ENCODE peak calls at places on chromosomes 13 and 19, in four cellular contexts. K is A549, F is IMR-90, B is HCT116. W is an unnamed sample.

GRCh38 chr13:106530209-106530906 is 5.1 kb downstream of the EFNB2 start:
- DNase-seq in F (no peak), B (no peak), K (no peak), W (no peak)

GRCh38 chr19:3151563-3152430 is 16.0 kb downstream of the GNA15 start:
- DNase-seq in K (no peak), B (no peak), F (no peak), W (no peak)

GRCh38 chr13:66375756-66376155 is 854.4 kb downstream of the PCDH9 start:
- DNase-seq in K (no peak), F (peak), B (no peak), W (no peak)

GRCh38 chr19:7132054-7132453 is 62.6 kb downstream of the ZNF557 start:
- DNase-seq in B (no peak), F (no peak), K (no peak), W (no peak)

GRCh38 chr19:18304496-18305312 is 18.2 kb downstream of the LSM4 start:
- DNase-seq in F (peak), B (no peak), K (no peak), W (peak)

GRCh38 chr19:21147540-21147939 is 5.7 kb downstream of the ZNF431 start:
- DNase-seq in K (no peak), B (no peak), F (no peak), W (no peak)

GRCh38 chr19:277581-278165 is 13.5 kb downstream of the PLPP2 start:
- DNase-seq in K (no peak), B (no peak), F (peak), W (no peak)

GRCh38 chr13:36054041-36054440 is 77.1 kb downstream of the DCLK1 start:
- DNase-seq in B (no peak), F (no peak), K (no peak), W (no peak)

GRCh38 chr19:13100031-13100588 is 2.5 kb downstream of the LYL1 start:
- DNase-seq in F (no peak), B (no peak), K (no peak), W (peak)

GRCh38 chr19:12772323-12772722 is 3.0 kb downstream of the HOOK2 start:
- DNase-seq in K (no peak), B (no peak), F (no peak), W (no peak)

GRCh38 chr19:50358483-50359431 is 6.7 kb downstream of the NAPSA start:
- DNase-seq in K (no peak), F (peak), B (no peak), W (no peak)

GRCh38 chr13:83219832-83220231 is 662.4 kb downstream of the SLITRK1 start:
- DNase-seq in B (no peak), K (no peak), F (no peak), W (no peak)

GRCh38 chr19:33756177-33756576 is 40.5 kb upstream of the KCTD15 start:
- DNase-seq in K (no peak), F (no peak), B (no peak), W (no peak)

GRCh38 chr19:38233740-38234251 is 9.8 kb upstream of the DPF1 start:
- DNase-seq in F (peak), B (peak), K (peak), W (peak)

GRCh38 chr19:4054471-4055208 is 12.1 kb downstream of the ZBTB7A start:
- DNase-seq in B (no peak), K (no peak), F (no peak), W (no peak)

GRCh38 chr13:44093607-44094583 is 214.2 kb downstream of the LACC1 start:
- DNase-seq in B (no peak), F (no peak), K (no peak), W (no peak)

GRCh38 chr19:46732966-46733692 is 12.7 kb upstream of the FKRP start:
- DNase-seq in K (peak), B (no peak), F (peak), W (no peak)

GRCh38 chr13:51524846-51525566 is 59.3 kb upstream of the WDFY2 start:
- DNase-seq in B (no peak), K (no peak), F (peak), W (no peak)

GRCh38 chr13:67408823-67409222 is 178.7 kb upstream of the PCDH9 start:
- DNase-seq in B (no peak), K (no peak), F (no peak), W (no peak)

GRCh38 chr19:50204811-50205675 is 1.6 kb downstream of the MYH14 start:
- DNase-seq in K (no peak), F (no peak), B (peak), W (no peak)

GRCh38 chr13:27353166-27353583 is 71.2 kb upstream of the GTF3A start:
- DNase-seq in F (peak), K (no peak), B (no peak), W (peak)

GRCh38 chr13:42279080-42279479 is 7.1 kb downstream of the AKAP11 start:
- DNase-seq in F (no peak), K (no peak), B (no peak), W (no peak)

GRCh38 chr13:24172071-24172470 is 11.6 kb downstream of the SPATA13 start:
- DNase-seq in B (no peak), F (no peak), K (no peak), W (no peak)

GRCh38 chr19:20039203-20039723 is at the start of gene ZNF682:
- DNase-seq in F (peak), K (no peak), B (no peak), W (peak)
- TF ChIP-seq POLR2A in F (no peak), K (no peak), B (no peak), W (no peak)

GRCh38 chr19:48103922-48104321 is 6.7 kb downstream of the PLA2G4C start:
- DNase-seq in B (no peak), F (no peak), K (no peak), W (no peak)

GRCh38 chr19:48102870-48103751 is 7.5 kb downstream of the PLA2G4C start:
- DNase-seq in F (peak), B (peak), K (peak), W (peak)
- TF ChIP-seq POLR2A in F (no peak), B (no peak), K (no peak), W (no peak)

GRCh38 chr19:41906271-41906670 is 22.0 kb downstream of the ERFL start:
- DNase-seq in K (no peak), B (no peak), F (no peak), W (no peak)
- TF ChIP-seq POLR2A in K (no peak), B (no peak), F (no peak), W (no peak)

GRCh38 chr19:10654610-10655456 is 687 bp downstream of the ILF3 start:
- DNase-seq in K (peak), B (no peak), F (no peak), W (peak)
- TF ChIP-seq POLR2A in K (no peak), B (peak), F (peak), W (no peak)

DNA sequence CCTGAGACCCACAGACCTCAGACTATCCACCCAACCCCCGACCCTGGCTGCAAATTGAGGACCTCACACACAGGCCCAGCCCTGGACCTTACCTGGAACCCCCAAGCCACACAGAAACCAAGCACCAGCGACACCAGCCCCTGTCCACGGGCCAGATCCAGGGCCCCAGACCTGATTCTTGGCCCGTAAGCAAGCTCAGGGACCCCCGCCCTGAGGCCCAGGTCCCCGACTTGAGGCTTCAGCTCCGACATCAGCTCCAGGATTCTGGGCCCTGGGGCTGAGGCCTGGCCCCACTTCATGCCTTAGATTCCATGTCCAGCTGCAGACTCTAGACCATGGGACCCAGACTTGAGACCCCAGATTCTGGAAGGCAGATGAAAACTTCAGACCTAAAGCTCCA is 6.3 kb downstream of the TTYH1 start:
- DNase-seq in F (no peak), B (no peak), K (no peak), W (no peak)
- TF ChIP-seq POLR2A in F (no peak), B (no peak), K (no peak), W (no peak)

DNA sequence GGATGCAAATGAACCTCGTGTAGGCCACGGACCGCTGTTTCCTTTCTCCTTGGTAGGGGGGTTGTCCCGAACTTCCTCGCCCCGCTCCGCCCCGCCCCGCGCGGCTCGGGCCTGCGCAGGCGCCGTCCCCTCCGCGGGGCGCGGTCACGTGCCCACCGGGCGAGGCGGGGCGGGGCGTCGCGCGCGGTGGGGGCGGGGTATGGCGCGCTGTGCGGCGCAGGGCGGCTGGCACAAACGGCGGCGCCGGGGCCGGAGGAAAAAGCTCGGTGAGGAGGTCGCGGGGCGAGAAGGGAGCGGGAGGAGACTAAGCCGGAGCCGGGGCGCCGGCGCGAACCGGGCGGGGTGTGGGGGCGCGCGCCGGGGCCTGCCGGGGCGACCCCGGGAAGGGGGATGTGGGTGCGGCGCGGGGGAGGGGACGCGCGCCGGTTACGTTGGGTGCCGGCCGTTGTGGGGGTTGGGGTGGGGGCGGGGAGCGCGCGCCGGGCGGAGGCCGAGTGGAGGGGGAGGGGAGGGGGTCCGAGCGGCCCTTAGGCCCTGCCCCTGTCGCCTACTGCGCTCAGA is at the start of gene EGLN2:
- DNase-seq in B (no peak), F (no peak), K (no peak), W (peak)
- TF ChIP-seq POLR2A in B (no peak), F (peak), K (peak), W (peak)